ENCODE peak calls at places on chromosomes 11 and 22, in nine cellular contexts. X is lower lobe of right lung; R is PC-3; H is heart left ventricle; A is mesenchymal stem cell; J is aorta; T is mucosa of descending colon; B is CD4-positive, CD25-positive, alpha-beta regulatory T cell; M is A673. L is an unnamed sample. For H3K4me1, the result is how much of the 10 kb centered on the place peaks cover.

GRCh38 chr11:93740802-93741093 is 547 bp downstream of the TAF1D start:
- DNase-seq in X (peak), A (peak), T (peak), J (peak), B (peak), R (peak), H (peak), M (peak), L (peak)

GRCh38 chr11:101439488-101439887 is 144.3 kb downstream of the TRPC6 start:
- DNase-seq in X (no peak), T (no peak), R (peak), A (no peak), J (no peak), B (no peak), H (no peak), M (peak), L (no peak)

GRCh38 chr11:87859583-87859982 is 315.7 kb downstream of the RAB38 start:
- DNase-seq in T (no peak), H (no peak), A (no peak), M (peak), R (peak), B (no peak), X (no peak), J (no peak), L (no peak)

GRCh38 chr11:45150301-45150700 is 3.9 kb downstream of the PRDM11 start:
- DNase-seq in A (no peak), R (no peak), X (no peak), J (no peak), M (no peak), H (no peak), T (no peak), B (no peak), L (no peak)

GRCh38 chr11:34977039-34977906 is 60.9 kb downstream of the PDHX start:
- DNase-seq in R (peak), H (no peak), T (no peak), X (no peak), J (no peak), A (peak), M (peak), B (no peak), L (no peak)

GRCh38 chr11:112822478-112823274 is 138.5 kb upstream of the NCAM1 start:
- DNase-seq in R (no peak), J (no peak), H (no peak), B (no peak), A (no peak), M (no peak), T (no peak), X (no peak), L (no peak)

GRCh38 chr11:9528573-9529332 is 44.7 kb upstream of the WEE1 start:
- DNase-seq in X (no peak), R (no peak), B (no peak), H (no peak), T (no peak), A (no peak), M (no peak), J (no peak), L (no peak)

GRCh38 chr11:112761911-112762685 is 199.1 kb upstream of the NCAM1 start:
- DNase-seq in X (no peak), R (no peak), T (no peak), A (no peak), M (no peak), B (no peak), H (no peak), J (no peak), L (no peak)

GRCh38 chr11:1531961-1532586 is 40.0 kb downstream of the DUSP8 start:
- DNase-seq in J (peak), H (peak), B (no peak), T (no peak), A (no peak), M (no peak), X (no peak), R (no peak), L (peak)

GRCh38 chr22:35995772-35996171 is 32.9 kb downstream of the RBFOX2 start:
- DNase-seq in A (peak), H (peak), T (no peak), B (no peak), M (peak), J (peak), R (peak), X (no peak), L (peak)

GRCh38 chr11:10806206-10806605 is 2.5 kb downstream of the EIF4G2 start:
- DNase-seq in R (no peak), B (no peak), A (no peak), X (no peak), T (no peak), H (no peak), J (no peak), M (no peak), L (no peak)

GRCh38 chr11:89381094-89381493 is 110.1 kb downstream of the NOX4 start:
- DNase-seq in H (no peak), B (no peak), A (peak), J (peak), R (peak), M (peak), X (no peak), T (no peak), L (no peak)

GRCh38 chr22:31090217-31091085 is 9.3 kb downstream of the SMTN start:
- DNase-seq in A (no peak), H (no peak), T (no peak), X (no peak), M (no peak), R (no peak), J (peak), B (no peak), L (no peak)

GRCh38 chr11:123072279-123072678 is 10.3 kb upstream of the HSPA8 start:
- DNase-seq in X (no peak), T (no peak), B (no peak), J (no peak), H (no peak), M (no peak), R (peak), A (no peak), L (no peak)

GRCh38 chr11:2316169-2316962 is 14.6 kb downstream of the TSPAN32 start:
- DNase-seq in J (no peak), M (no peak), A (no peak), B (no peak), R (no peak), X (peak), T (peak), H (peak), L (no peak)

GRCh38 chr11:96134622-96135021 is 208.4 kb downstream of the MAML2 start:
- DNase-seq in M (no peak), T (no peak), H (no peak), A (peak), B (no peak), R (no peak), X (no peak), J (no peak), L (no peak)

GRCh38 chr11:129766858-129767604 is 48.6 kb upstream of the TMEM45B start:
- DNase-seq in A (peak), H (no peak), J (no peak), B (no peak), R (peak), T (no peak), X (no peak), M (peak), L (no peak)

GRCh38 chr11:45045692-45046471 is 95.2 kb upstream of the TP53I11 start:
- DNase-seq in T (no peak), H (peak), R (peak), X (peak), A (peak), B (no peak), M (peak), J (peak), L (peak)

GRCh38 chr11:124897681-124898680 is at the start of gene ROBO4:
- DNase-seq in T (no peak), M (no peak), B (no peak), J (no peak), R (peak), A (peak), H (peak), X (no peak), L (peak)

GRCh38 chr11:63610604-63611394 is 3.4 kb downstream of the PLAAT3 start:
- DNase-seq in T (no peak), J (no peak), B (no peak), R (no peak), X (no peak), M (peak), A (no peak), H (peak), L (no peak)

GRCh38 chr11:73971175-73971719 is 11.4 kb downstream of the UCP2 start:
- DNase-seq in R (no peak), A (no peak), H (no peak), M (no peak), T (no peak), B (no peak), X (no peak), J (peak), L (no peak)

GRCh38 chr22:30238661-30239420 is 7.7 kb downstream of the LIF start:
- DNase-seq in R (peak), A (peak), H (peak), T (peak), J (no peak), X (no peak), B (no peak), M (no peak), L (peak)

GRCh38 chr11:70523384-70524095 is 125.2 kb downstream of the CTTN start:
- DNase-seq in X (no peak), B (no peak), T (no peak), M (no peak), H (no peak), J (peak), R (no peak), A (no peak), L (no peak)

GRCh38 chr11:79173615-79174014 is 267.2 kb downstream of the TENM4 start:
- DNase-seq in A (peak), M (no peak), B (no peak), R (peak), T (no peak), J (peak), X (no peak), H (peak), L (no peak)

GRCh38 chr22:22061085-22062077 is 78.8 kb upstream of the TOP3B start:
- DNase-seq in R (peak), J (no peak), T (no peak), M (peak), B (no peak), A (peak), H (peak), X (no peak), L (no peak)

GRCh38 chr11:22477312-22477711 is 139.1 kb downstream of the SLC17A6 start:
- DNase-seq in M (no peak), A (peak), R (no peak), B (no peak), H (no peak), X (no peak), J (no peak), T (no peak), L (no peak)

GRCh38 chr11:104928831-104929230 is 30.6 kb upstream of the CASP12 start:
- DNase-seq in J (no peak), R (no peak), X (no peak), M (no peak), B (no peak), T (no peak), H (no peak), A (no peak), L (no peak)

GRCh38 chr22:45512363-45512762 is 9.7 kb downstream of the FBLN1 start:
- DNase-seq in R (no peak), M (no peak), X (no peak), H (no peak), B (no peak), T (peak), J (no peak), A (no peak), L (no peak)

GRCh38 chr22:45515678-45516077 is 13.0 kb downstream of the FBLN1 start:
- DNase-seq in B (no peak), H (no peak), T (no peak), R (no peak), J (no peak), M (no peak), A (no peak), X (no peak), L (peak)

GRCh38 chr22:45510376-45511232 is 7.9 kb downstream of the FBLN1 start:
- DNase-seq in J (peak), M (no peak), X (no peak), T (peak), H (no peak), B (no peak), A (peak), R (no peak), L (peak)

GRCh38 chr22:45508814-45509213 is 6.1 kb downstream of the FBLN1 start:
- DNase-seq in H (no peak), A (no peak), R (no peak), T (peak), J (peak), X (no peak), B (no peak), M (no peak), L (no peak)

DNA sequence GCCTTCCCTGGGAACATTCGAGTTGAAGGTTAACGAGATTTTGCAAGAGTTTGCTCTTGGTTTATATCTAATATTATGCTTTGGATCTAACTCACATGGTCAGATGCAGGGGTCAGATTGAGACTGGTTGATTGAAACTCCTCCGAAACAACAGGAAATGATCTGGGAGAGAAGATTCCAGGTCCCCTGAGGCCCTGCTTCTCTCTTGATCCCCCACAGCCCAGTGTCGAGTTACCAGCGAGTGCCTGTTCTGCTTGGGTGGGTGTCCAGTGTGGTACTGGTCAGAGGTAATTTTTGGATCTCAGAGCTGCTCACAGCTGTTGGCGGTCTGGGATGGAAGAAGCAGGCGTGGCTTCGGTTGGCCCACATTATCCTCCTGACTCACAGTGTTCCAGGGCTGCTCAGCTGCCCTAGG is 9.2 kb downstream of the FBLN1 start:
- DNase-seq in T (peak), R (no peak), J (peak), M (no peak), B (no peak), A (peak), H (peak), X (no peak), L (peak)
- H3K4me1 ChIP-seq in T (under half), R (under half), J (under half), M (under half), B (under half), A (half or more), H (under half), X (under half), L (under half)

DNA sequence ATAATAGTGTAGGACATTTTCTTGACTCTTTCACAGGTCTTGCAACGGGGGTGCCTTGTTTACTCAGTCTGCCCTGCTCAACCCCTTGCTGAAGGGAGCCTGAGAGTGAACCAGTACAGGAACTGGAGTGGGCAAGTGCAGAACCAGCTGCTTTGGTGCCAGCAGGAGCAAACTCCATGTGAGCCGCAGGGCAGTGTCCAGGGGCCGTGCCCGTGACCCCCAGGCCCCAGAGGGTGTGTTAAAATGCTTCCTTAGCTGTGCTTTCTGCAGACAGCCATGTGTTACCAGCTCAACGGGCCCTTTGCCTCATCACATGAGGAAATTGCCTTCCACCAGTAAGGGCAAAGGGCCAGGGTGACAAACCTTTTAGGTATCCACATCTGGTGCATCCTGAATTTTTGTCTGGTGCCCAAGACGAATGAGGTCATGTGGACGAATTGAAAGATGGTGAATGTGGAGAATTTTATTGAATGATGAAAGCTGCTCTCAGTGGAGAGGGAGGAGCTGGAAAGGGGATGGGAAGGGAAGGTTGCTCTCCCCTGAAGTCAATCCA is 53.6 kb upstream of the OR5D13 start:
- DNase-seq in M (no peak), J (no peak), X (no peak), H (no peak), T (no peak), A (no peak), B (no peak), R (no peak), L (no peak)
- H3K4me1 ChIP-seq in M (under half), J (under half), X (under half), H (under half), T (under half), A (under half), B (under half), R (under half), L (under half)

GRCh38 chr11:119687220-119688046 is 41.6 kb downstream of the NECTIN1 start:
- DNase-seq in M (no peak), J (no peak), X (no peak), H (no peak), T (no peak), A (no peak), B (no peak), R (no peak), L (no peak)
- H3K4me1 ChIP-seq in M (under half), J (under half), X (under half), H (under half), T (under half), A (under half), B (under half), R (under half), L (under half)

DNA sequence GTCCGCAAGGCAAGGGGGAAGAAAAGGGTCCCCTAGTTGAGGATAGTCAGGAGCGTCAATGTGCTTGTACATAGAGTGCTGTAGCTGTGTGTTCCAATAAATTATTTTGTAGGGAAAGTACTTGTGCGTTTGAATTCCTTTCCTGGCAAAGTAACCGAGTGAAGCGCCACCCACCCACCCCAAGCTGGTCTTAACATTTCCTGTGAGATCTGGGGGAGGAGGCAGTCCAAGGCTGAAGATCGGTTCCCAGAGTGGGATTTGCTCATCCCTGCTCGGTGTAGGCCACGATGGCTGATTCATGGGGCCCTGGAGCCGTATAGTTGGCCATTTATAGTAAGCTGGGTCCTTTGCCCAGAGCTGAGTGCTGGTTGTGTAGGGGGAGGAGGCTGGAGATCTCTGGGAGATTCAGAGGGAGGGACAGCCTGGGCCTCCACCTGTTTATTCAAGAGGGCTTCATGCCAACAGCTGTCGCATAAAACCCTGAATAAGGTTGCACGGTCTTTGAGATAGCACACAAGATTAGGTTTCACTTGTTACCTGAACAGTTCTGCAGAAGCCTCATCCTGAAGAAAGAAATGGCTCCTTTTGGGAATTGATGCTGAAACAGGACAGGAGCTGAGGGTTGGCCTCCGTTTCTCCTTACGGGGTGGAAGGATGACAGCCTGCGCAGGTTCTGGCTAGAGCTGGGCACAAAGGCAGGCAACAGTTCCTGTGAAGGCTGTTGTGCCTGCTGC is 2.4 kb downstream of the ATF4 start:
- DNase-seq in J (no peak), B (no peak), H (peak), T (no peak), X (peak), R (peak), M (no peak), A (peak), L (peak)
- H3K4me1 ChIP-seq in J (under half), B (half or more), H (half or more), T (under half), X (half or more), R (under half), M (under half), A (under half), L (under half)

DNA sequence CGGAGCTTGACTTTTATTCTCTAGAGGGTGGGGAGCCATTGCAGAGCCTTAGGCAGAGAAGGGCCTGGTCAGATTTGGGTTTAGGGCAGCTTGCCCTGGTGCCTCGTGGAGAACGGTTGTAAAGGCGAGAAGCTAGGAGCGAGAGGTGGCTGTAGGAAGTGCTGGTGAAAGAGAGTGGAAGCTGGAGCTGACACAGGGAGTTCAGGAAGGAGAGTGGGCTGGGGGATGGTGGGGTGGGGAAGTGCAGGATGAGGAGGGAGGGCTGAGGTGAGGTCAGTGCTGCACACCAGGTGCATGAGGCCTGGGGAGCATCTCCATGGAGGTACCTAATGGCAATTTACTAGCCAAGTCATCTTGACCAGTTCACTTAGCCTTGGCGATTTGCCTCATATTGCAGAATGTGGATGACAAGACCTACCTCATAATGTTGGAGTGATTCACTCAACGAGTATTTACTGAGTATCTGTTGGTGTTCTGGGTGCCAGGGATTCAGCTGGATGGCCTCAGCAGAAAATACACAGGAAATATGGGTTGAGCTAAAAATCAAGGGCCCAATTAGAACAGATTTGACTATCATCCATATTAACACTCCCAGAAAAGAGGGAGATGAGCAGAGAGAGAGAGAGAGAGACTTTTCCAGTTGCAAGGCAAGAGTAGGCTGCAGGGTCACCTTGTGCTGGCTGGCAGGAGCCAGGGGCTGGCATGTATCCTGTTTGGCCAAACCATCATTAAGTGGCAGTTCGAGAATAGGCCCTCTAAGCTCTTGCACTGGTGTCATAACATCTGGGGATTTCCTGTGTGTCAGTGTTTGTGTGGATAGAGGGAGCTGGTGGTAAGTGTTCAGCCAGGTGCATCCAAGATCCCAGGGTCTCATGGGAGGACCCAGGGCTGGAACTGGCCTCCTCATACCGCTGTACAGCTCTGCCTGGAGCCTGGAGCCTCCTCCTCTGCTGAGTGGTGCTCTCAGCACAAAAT is 44.4 kb upstream of the CLDN5 start:
- DNase-seq in A (peak), T (no peak), H (no peak), J (no peak), B (no peak), R (peak), X (no peak), M (no peak), L (no peak)
- H3K4me1 ChIP-seq in A (under half), T (under half), H (under half), J (under half), B (under half), R (half or more), X (under half), M (under half), L (under half)

DNA sequence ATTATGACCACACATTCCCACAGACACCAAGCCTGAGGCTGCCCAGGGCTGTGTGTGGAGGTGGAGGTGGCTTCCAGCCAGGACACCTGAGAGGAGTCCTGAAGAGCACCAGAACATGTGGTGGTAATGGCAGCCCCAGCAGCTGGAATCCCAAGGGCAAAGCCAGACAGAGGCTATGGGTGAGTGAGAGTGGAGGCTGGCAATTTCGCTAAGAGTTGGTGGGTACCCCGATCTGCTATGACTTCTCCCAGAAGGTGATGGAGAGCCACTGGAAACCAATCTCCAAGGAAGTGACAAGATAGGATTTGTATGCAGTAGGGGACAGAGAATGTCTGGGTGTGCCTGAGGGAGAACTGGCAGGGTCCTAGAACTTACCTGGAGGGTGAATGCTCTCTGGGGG is 69.3 kb upstream of the CLTCL1 start:
- DNase-seq in M (no peak), B (no peak), R (no peak), A (no peak), T (no peak), J (no peak), X (no peak), H (no peak), L (no peak)
- H3K4me1 ChIP-seq in M (under half), B (under half), R (under half), A (under half), T (under half), J (under half), X (under half), H (under half), L (under half)

L was measured in psoas muscle.